ENCODE peak calls at places on chromosome 20, in nine cellular contexts. One of them, this sample, is unnamed.

GRCh38 chr20:4937422-4938319 is 63.6 kb downstream of the SLC23A2 start:
- DNase-seq in CD4-positive, alpha-beta T cell: no peak
- DNase-seq in A549: no peak
- DNase-seq in caudate nucleus: no peak
- DNase-seq in RWPE1: no peak
- DNase-seq in ovary: no peak
- DNase-seq in gastrocnemius medialis: no peak
- DNase-seq in hepatocyte: peak
- DNase-seq in cardiac muscle cell: no peak
- DNase-seq in this sample: no peak

GRCh38 chr20:33811763-33812672 is 870 bp downstream of the CHMP4B start:
- DNase-seq in gastrocnemius medialis: peak
- DNase-seq in RWPE1: peak
- DNase-seq in A549: peak
- DNase-seq in cardiac muscle cell: peak
- DNase-seq in hepatocyte: peak
- DNase-seq in CD4-positive, alpha-beta T cell: no peak
- DNase-seq in ovary: peak
- DNase-seq in caudate nucleus: no peak
- DNase-seq in this sample: peak

GRCh38 chr20:36866681-36867485 is 9.1 kb upstream of the TLDC2 start:
- DNase-seq in ovary: no peak
- DNase-seq in hepatocyte: no peak
- DNase-seq in CD4-positive, alpha-beta T cell: no peak
- DNase-seq in A549: no peak
- DNase-seq in caudate nucleus: no peak
- DNase-seq in gastrocnemius medialis: no peak
- DNase-seq in RWPE1: no peak
- DNase-seq in cardiac muscle cell: no peak
- DNase-seq in this sample: no peak

GRCh38 chr20:22678678-22679077 is 94.3 kb upstream of the FOXA2 start:
- DNase-seq in hepatocyte: no peak
- DNase-seq in cardiac muscle cell: no peak
- DNase-seq in CD4-positive, alpha-beta T cell: no peak
- DNase-seq in ovary: no peak
- DNase-seq in gastrocnemius medialis: no peak
- DNase-seq in A549: no peak
- DNase-seq in caudate nucleus: no peak
- DNase-seq in RWPE1: no peak
- DNase-seq in this sample: no peak

GRCh38 chr20:57838670-57839142 is 128.9 kb upstream of the PMEPA1 start:
- DNase-seq in CD4-positive, alpha-beta T cell: no peak
- DNase-seq in A549: no peak
- DNase-seq in cardiac muscle cell: no peak
- DNase-seq in hepatocyte: peak
- DNase-seq in ovary: peak
- DNase-seq in gastrocnemius medialis: no peak
- DNase-seq in caudate nucleus: no peak
- DNase-seq in RWPE1: no peak
- DNase-seq in this sample: no peak

GRCh38 chr20:4896971-4897497 is 104.3 kb downstream of the SLC23A2 start:
- DNase-seq in ovary: no peak
- DNase-seq in caudate nucleus: no peak
- DNase-seq in gastrocnemius medialis: no peak
- DNase-seq in cardiac muscle cell: no peak
- DNase-seq in RWPE1: no peak
- DNase-seq in hepatocyte: peak
- DNase-seq in A549: no peak
- DNase-seq in CD4-positive, alpha-beta T cell: no peak
- DNase-seq in this sample: peak

GRCh38 chr20:235891-236290 is 8.8 kb downstream of the DEFB129 start:
- DNase-seq in gastrocnemius medialis: no peak
- DNase-seq in caudate nucleus: no peak
- DNase-seq in A549: peak
- DNase-seq in CD4-positive, alpha-beta T cell: no peak
- DNase-seq in hepatocyte: peak
- DNase-seq in RWPE1: peak
- DNase-seq in cardiac muscle cell: peak
- DNase-seq in ovary: no peak
- DNase-seq in this sample: no peak

GRCh38 chr20:33025318-33025876 is 6.1 kb upstream of the BPIFB6 start:
- DNase-seq in cardiac muscle cell: no peak
- DNase-seq in RWPE1: no peak
- DNase-seq in hepatocyte: no peak
- DNase-seq in gastrocnemius medialis: no peak
- DNase-seq in ovary: no peak
- DNase-seq in caudate nucleus: no peak
- DNase-seq in CD4-positive, alpha-beta T cell: no peak
- DNase-seq in A549: no peak
- DNase-seq in this sample: no peak

GRCh38 chr20:18397090-18397489 is 69.7 kb downstream of the DZANK1 start:
- DNase-seq in cardiac muscle cell: peak
- DNase-seq in CD4-positive, alpha-beta T cell: no peak
- DNase-seq in hepatocyte: no peak
- DNase-seq in RWPE1: no peak
- DNase-seq in ovary: no peak
- DNase-seq in gastrocnemius medialis: no peak
- DNase-seq in caudate nucleus: no peak
- DNase-seq in A549: no peak
- DNase-seq in this sample: no peak

GRCh38 chr20:6765469-6766058 is 1.9 kb upstream of the BMP2 start:
- DNase-seq in caudate nucleus: no peak
- DNase-seq in ovary: no peak
- DNase-seq in cardiac muscle cell: peak
- DNase-seq in hepatocyte: peak
- DNase-seq in CD4-positive, alpha-beta T cell: no peak
- DNase-seq in gastrocnemius medialis: no peak
- DNase-seq in RWPE1: peak
- DNase-seq in A549: peak
- DNase-seq in this sample: no peak

GRCh38 chr20:17823382-17824144 is 123.8 kb downstream of the BANF2 start:
- DNase-seq in hepatocyte: peak
- DNase-seq in gastrocnemius medialis: no peak
- DNase-seq in ovary: no peak
- DNase-seq in CD4-positive, alpha-beta T cell: no peak
- DNase-seq in cardiac muscle cell: no peak
- DNase-seq in RWPE1: no peak
- DNase-seq in caudate nucleus: no peak
- DNase-seq in A549: no peak
- DNase-seq in this sample: no peak

GRCh38 chr20:46004187-46004586 is 4.5 kb upstream of the MMP9 start:
- DNase-seq in ovary: no peak
- DNase-seq in A549: no peak
- DNase-seq in hepatocyte: no peak
- DNase-seq in RWPE1: no peak
- DNase-seq in caudate nucleus: no peak
- DNase-seq in cardiac muscle cell: no peak
- DNase-seq in CD4-positive, alpha-beta T cell: no peak
- DNase-seq in gastrocnemius medialis: peak
- DNase-seq in this sample: no peak

GRCh38 chr20:4470375-4470774 is 251.3 kb upstream of the PRND start:
- DNase-seq in hepatocyte: peak
- DNase-seq in CD4-positive, alpha-beta T cell: no peak
- DNase-seq in caudate nucleus: no peak
- DNase-seq in RWPE1: no peak
- DNase-seq in ovary: no peak
- DNase-seq in gastrocnemius medialis: no peak
- DNase-seq in cardiac muscle cell: no peak
- DNase-seq in A549: no peak
- DNase-seq in this sample: no peak

GRCh38 chr20:23629542-23630391 is 8.0 kb downstream of the CST3 start:
- DNase-seq in cardiac muscle cell: no peak
- DNase-seq in caudate nucleus: no peak
- DNase-seq in gastrocnemius medialis: peak
- DNase-seq in CD4-positive, alpha-beta T cell: no peak
- DNase-seq in hepatocyte: peak
- DNase-seq in A549: no peak
- DNase-seq in ovary: no peak
- DNase-seq in RWPE1: no peak
- DNase-seq in this sample: peak

GRCh38 chr20:41242352-41242751 is 75.2 kb downstream of the ZHX3 start:
- DNase-seq in cardiac muscle cell: no peak
- DNase-seq in hepatocyte: no peak
- DNase-seq in gastrocnemius medialis: no peak
- DNase-seq in caudate nucleus: no peak
- DNase-seq in RWPE1: no peak
- DNase-seq in CD4-positive, alpha-beta T cell: no peak
- DNase-seq in ovary: no peak
- DNase-seq in A549: no peak
- DNase-seq in this sample: no peak

GRCh38 chr20:38827770-38828281 is 22.3 kb downstream of the PPP1R16B start:
- DNase-seq in A549: no peak
- DNase-seq in cardiac muscle cell: peak
- DNase-seq in RWPE1: no peak
- DNase-seq in gastrocnemius medialis: no peak
- DNase-seq in ovary: no peak
- DNase-seq in caudate nucleus: no peak
- DNase-seq in hepatocyte: no peak
- DNase-seq in CD4-positive, alpha-beta T cell: no peak
- DNase-seq in this sample: peak
- H3K27ac ChIP-seq in A549: no peak
- H3K27ac ChIP-seq in cardiac muscle cell: no peak
- H3K27ac ChIP-seq in RWPE1: no peak
- H3K27ac ChIP-seq in gastrocnemius medialis: peak
- H3K27ac ChIP-seq in ovary: no peak
- H3K27ac ChIP-seq in caudate nucleus: peak
- H3K27ac ChIP-seq in hepatocyte: no peak
- H3K27ac ChIP-seq in CD4-positive, alpha-beta T cell: peak
- H3K27ac ChIP-seq in this sample: no peak

GRCh38 chr20:50563133-50563944 is 53.2 kb downstream of the PTPN1 start:
- DNase-seq in CD4-positive, alpha-beta T cell: no peak
- DNase-seq in cardiac muscle cell: no peak
- DNase-seq in RWPE1: no peak
- DNase-seq in gastrocnemius medialis: no peak
- DNase-seq in ovary: no peak
- DNase-seq in hepatocyte: no peak
- DNase-seq in A549: no peak
- DNase-seq in caudate nucleus: no peak
- DNase-seq in this sample: no peak

GRCh38 chr20:50559856-50560623 is 49.9 kb downstream of the PTPN1 start:
- DNase-seq in hepatocyte: no peak
- DNase-seq in gastrocnemius medialis: no peak
- DNase-seq in CD4-positive, alpha-beta T cell: no peak
- DNase-seq in cardiac muscle cell: no peak
- DNase-seq in A549: no peak
- DNase-seq in RWPE1: no peak
- DNase-seq in ovary: no peak
- DNase-seq in caudate nucleus: no peak
- DNase-seq in this sample: no peak

GRCh38 chr20:50562262-50562701 is 52.1 kb downstream of the PTPN1 start:
- DNase-seq in RWPE1: no peak
- DNase-seq in A549: no peak
- DNase-seq in cardiac muscle cell: no peak
- DNase-seq in hepatocyte: no peak
- DNase-seq in CD4-positive, alpha-beta T cell: no peak
- DNase-seq in gastrocnemius medialis: peak
- DNase-seq in ovary: no peak
- DNase-seq in caudate nucleus: no peak
- DNase-seq in this sample: no peak

GRCh38 chr20:50560867-50561266 is 50.7 kb downstream of the PTPN1 start:
- DNase-seq in RWPE1: peak
- DNase-seq in hepatocyte: no peak
- DNase-seq in CD4-positive, alpha-beta T cell: no peak
- DNase-seq in gastrocnemius medialis: no peak
- DNase-seq in ovary: no peak
- DNase-seq in caudate nucleus: no peak
- DNase-seq in cardiac muscle cell: no peak
- DNase-seq in A549: no peak
- DNase-seq in this sample: no peak

DNA sequence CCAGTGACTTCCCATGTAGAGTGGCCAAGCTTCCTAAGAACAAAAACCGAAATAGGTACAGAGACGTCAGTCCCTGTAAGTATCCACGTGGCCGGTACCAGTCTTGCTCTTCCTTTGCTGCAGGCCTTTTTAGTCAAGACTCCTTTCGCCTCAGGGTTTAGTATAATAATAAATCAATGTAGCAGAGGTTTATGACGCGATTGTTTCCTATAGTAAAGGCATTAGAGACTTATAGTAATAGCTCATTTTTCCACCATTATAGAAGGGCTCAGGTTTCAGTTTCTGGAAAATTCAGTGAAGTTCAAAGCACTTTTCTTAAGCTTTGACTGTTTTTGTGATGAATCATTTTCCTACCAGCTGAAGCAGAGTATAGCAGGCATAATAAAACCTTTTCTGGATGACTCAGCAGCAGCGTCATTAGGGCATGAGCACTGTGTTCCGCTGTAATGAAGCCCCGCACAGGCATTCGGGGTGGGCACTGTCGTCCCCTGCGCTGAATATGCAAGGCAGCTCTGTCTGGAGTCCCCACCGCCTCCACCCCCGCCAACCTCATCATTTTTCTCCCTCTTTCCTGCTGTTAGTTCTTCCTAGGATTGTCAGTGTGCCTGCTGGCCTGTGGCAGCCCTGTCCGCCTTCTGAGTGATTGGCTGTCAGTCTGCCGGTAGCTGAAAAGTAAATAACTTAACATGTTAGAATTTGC is 51.3 kb downstream of the PTPN1 start:
- DNase-seq in ovary: no peak
- DNase-seq in A549: peak
- DNase-seq in gastrocnemius medialis: no peak
- DNase-seq in RWPE1: peak
- DNase-seq in CD4-positive, alpha-beta T cell: no peak
- DNase-seq in hepatocyte: peak
- DNase-seq in caudate nucleus: no peak
- DNase-seq in cardiac muscle cell: peak
- DNase-seq in this sample: no peak
- H3K27ac ChIP-seq in ovary: no peak
- H3K27ac ChIP-seq in A549: peak
- H3K27ac ChIP-seq in gastrocnemius medialis: peak
- H3K27ac ChIP-seq in RWPE1: peak
- H3K27ac ChIP-seq in CD4-positive, alpha-beta T cell: no peak
- H3K27ac ChIP-seq in hepatocyte: peak
- H3K27ac ChIP-seq in caudate nucleus: peak
- H3K27ac ChIP-seq in cardiac muscle cell: no peak
- H3K27ac ChIP-seq in this sample: peak

DNA sequence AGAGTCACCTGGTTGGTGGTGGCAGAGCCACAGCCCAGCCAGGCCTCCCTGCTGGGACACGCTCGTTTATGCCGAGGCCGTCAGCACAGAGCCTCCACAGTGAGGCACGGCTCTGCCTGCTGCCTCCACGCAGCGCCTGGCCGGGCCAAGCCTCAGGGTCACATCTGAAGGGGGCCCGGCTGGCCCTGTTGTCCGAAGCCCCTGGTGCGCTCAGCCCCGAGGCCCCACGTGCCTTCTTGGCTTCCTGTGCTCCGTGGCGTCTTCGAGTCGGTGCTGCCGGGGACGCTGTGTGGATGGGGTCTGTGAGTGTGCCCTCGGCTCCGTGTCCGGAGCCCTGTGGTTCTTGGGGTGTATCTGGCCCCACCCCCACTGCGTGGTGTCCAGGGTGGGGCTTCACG is 10.4 kb upstream of the TNFRSF6B start:
- DNase-seq in A549: no peak
- DNase-seq in gastrocnemius medialis: no peak
- DNase-seq in ovary: no peak
- DNase-seq in cardiac muscle cell: no peak
- DNase-seq in caudate nucleus: no peak
- DNase-seq in RWPE1: no peak
- DNase-seq in CD4-positive, alpha-beta T cell: no peak
- DNase-seq in hepatocyte: no peak
- DNase-seq in this sample: no peak
- H3K27ac ChIP-seq in A549: peak
- H3K27ac ChIP-seq in gastrocnemius medialis: peak
- H3K27ac ChIP-seq in ovary: no peak
- H3K27ac ChIP-seq in cardiac muscle cell: peak
- H3K27ac ChIP-seq in caudate nucleus: peak
- H3K27ac ChIP-seq in RWPE1: peak
- H3K27ac ChIP-seq in CD4-positive, alpha-beta T cell: no peak
- H3K27ac ChIP-seq in hepatocyte: peak
- H3K27ac ChIP-seq in this sample: peak

GRCh38 chr20:49786226-49786625 is 26.4 kb upstream of the SLC9A8 start:
- DNase-seq in hepatocyte: no peak
- DNase-seq in A549: no peak
- DNase-seq in gastrocnemius medialis: no peak
- DNase-seq in cardiac muscle cell: no peak
- DNase-seq in RWPE1: no peak
- DNase-seq in caudate nucleus: no peak
- DNase-seq in ovary: no peak
- DNase-seq in CD4-positive, alpha-beta T cell: no peak
- DNase-seq in this sample: no peak
- H3K27ac ChIP-seq in hepatocyte: no peak
- H3K27ac ChIP-seq in A549: peak
- H3K27ac ChIP-seq in gastrocnemius medialis: no peak
- H3K27ac ChIP-seq in cardiac muscle cell: no peak
- H3K27ac ChIP-seq in RWPE1: no peak
- H3K27ac ChIP-seq in caudate nucleus: no peak
- H3K27ac ChIP-seq in ovary: no peak
- H3K27ac ChIP-seq in CD4-positive, alpha-beta T cell: no peak
- H3K27ac ChIP-seq in this sample: no peak